ENCODE peak calls at places on chromosome 21, in ten cellular contexts. G is AG09309, D is HFF-Myc, O is fibroblast of lung, W is body of pancreas, C is GM06990, Z is pancreas, F is neural progenitor cell, H is left lung, L is AG04450. I is an unnamed sample.

GRCh38 chr21:42314616-42315295 is 453 bp downstream of the TFF3 start:
- DNase-seq in G (no peak), D (no peak), O (no peak), W (no peak), C (no peak), Z (no peak), F (no peak), H (no peak), L (no peak), I (no peak)

GRCh38 chr21:26405071-26405470 is 168.0 kb downstream of the CYYR1 start:
- DNase-seq in G (no peak), D (no peak), O (peak), W (no peak), C (no peak), Z (no peak), F (no peak), H (no peak), L (no peak), I (peak)

GRCh38 chr21:41350436-41351155 is 11.2 kb upstream of the MX2 start:
- DNase-seq in G (no peak), D (no peak), O (no peak), W (no peak), C (no peak), Z (no peak), F (no peak), H (no peak), L (no peak), I (no peak)

GRCh38 chr21:29130234-29130993 is at the start of gene MAP3K7CL:
- DNase-seq in G (peak), D (peak), O (peak), W (peak), C (no peak), Z (no peak), F (no peak), H (no peak), L (peak), I (peak)

GRCh38 chr21:41856572-41856971 is 22.6 kb downstream of the PRDM15 start:
- DNase-seq in G (no peak), D (no peak), O (no peak), W (no peak), C (no peak), Z (no peak), F (no peak), H (no peak), L (no peak), I (no peak)

GRCh38 chr21:35026617-35027557 is 22.2 kb downstream of the RUNX1 start:
- DNase-seq in G (no peak), D (no peak), O (peak), W (no peak), C (peak), Z (no peak), F (peak), H (peak), L (no peak), I (peak)

GRCh38 chr21:42258150-42258884 is 39.4 kb downstream of the ABCG1 start:
- DNase-seq in G (no peak), D (peak), O (peak), W (peak), C (peak), Z (peak), F (peak), H (peak), L (no peak), I (peak)

GRCh38 chr21:43726686-43727570 is 8.0 kb downstream of the PDXK start:
- DNase-seq in G (no peak), D (no peak), O (no peak), W (no peak), C (no peak), Z (peak), F (no peak), H (no peak), L (no peak), I (no peak)

GRCh38 chr21:36385909-36386642 is 884 bp downstream of the CHAF1B start:
- DNase-seq in G (no peak), D (no peak), O (peak), W (no peak), C (peak), Z (no peak), F (peak), H (no peak), L (no peak), I (peak)
- H3K4me3 ChIP-seq in G (peak), D (peak), O (peak), W (peak), C (peak), Z (peak), F (peak), H (peak), L (peak), I (peak)

GRCh38 chr21:27464643-27465042 is 497.8 kb upstream of the ADAMTS5 start:
- DNase-seq in G (no peak), D (no peak), O (no peak), W (no peak), C (no peak), Z (no peak), F (no peak), H (no peak), L (no peak), I (no peak)

GRCh38 chr21:27462786-27463185 is 495.9 kb upstream of the ADAMTS5 start:
- DNase-seq in G (no peak), D (no peak), O (no peak), W (no peak), C (no peak), Z (no peak), F (no peak), H (no peak), L (no peak), I (no peak)

DNA sequence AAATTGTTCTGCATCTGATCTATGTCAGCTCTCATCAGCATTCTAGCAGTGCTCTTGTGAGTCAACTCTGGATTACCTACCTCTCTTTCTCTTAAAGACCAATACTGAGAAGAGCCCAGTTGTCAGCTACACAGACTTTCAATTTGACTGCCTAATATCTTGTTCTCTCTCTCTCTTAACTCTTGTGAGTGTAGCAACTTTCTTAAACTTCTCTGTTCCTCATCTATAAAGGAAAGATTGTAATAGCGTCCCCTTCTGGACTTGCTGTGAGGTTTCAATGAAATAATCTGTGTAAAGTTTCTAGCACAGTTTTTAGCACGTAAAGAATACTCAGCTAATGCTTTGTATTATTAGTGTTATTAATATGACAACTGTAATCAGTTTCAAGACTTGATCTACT is 499.3 kb upstream of the ADAMTS5 start:
- DNase-seq in G (no peak), D (no peak), O (no peak), W (no peak), C (no peak), Z (no peak), F (no peak), H (no peak), L (no peak), I (no peak)
- TF ChIP-seq CTCF in G (no peak), D (no peak), O (no peak), W (no peak), C (no peak), Z (no peak), F (peak), H (no peak), L (no peak), I (peak)

GRCh38 chr21:33924079-33924765 is 8.6 kb upstream of the ATP5PO start:
- DNase-seq in G (peak), D (peak), O (peak), W (peak), C (peak), Z (peak), F (peak), H (peak), L (peak), I (peak)
- H3K4me3 ChIP-seq in G (no peak), D (no peak), O (no peak), W (no peak), C (no peak), Z (no peak), F (no peak), H (no peak), L (no peak), I (no peak)

DNA sequence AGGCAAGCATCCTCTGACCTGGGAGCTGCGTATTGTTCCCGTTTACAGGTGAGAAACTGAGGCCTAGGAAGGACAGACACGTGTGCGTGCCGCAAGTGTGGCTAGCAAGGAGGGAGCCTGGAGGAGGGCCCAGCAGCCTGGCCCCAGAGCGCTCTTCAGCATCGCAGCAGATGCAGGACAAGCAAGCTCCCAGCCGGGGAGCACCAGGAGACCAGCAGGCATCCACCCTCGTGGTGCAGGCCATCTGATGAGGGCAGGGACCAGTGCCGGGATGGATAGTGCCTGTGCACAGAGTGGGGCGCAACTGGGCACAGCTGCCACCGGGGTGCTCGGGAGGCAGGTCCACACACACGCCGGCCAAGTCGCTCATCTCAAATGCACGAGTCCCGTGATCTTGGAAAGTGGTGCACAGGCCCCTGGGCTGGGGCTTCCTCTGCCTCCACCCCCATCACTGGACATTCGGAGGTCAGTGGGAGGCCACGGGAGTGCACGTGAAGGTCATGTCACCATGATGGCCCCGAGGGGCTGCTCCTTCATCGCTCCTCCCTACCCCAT is 55.1 kb downstream of the COL18A1 start:
- DNase-seq in G (no peak), D (no peak), O (no peak), W (no peak), C (no peak), Z (no peak), F (no peak), H (peak), L (no peak), I (no peak)
- TF ChIP-seq CTCF in G (no peak), D (no peak), O (no peak), W (no peak), C (no peak), Z (no peak), F (no peak), H (no peak), L (no peak), I (no peak)

DNA sequence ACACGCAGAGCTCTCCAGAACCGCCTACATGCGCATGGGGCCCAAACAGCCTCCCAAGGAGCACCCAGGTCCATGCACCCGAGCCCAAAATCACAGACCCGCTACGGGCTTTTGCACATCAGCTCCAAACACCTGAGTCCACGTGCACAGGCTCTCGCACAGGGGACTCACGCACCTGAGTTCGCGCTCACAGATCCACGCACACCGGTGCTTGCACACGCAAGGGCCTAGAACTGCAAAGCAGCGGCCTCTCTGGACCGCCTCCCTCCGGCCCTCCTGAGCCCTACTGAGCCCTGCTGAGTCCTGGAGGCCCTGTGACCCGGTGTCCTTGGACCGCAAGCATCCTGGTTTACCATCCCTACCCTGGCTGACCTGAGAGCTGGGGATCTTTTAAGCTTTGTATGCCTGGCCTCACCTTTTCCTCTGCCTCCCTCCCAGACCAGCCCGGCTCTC is 8.3 kb downstream of the OLIG2 start:
- DNase-seq in G (no peak), D (no peak), O (no peak), W (no peak), C (no peak), Z (no peak), F (no peak), H (no peak), L (no peak), I (no peak)
- H3K4me3 ChIP-seq in G (no peak), D (no peak), O (no peak), W (no peak), C (no peak), Z (no peak), F (peak), H (no peak), L (no peak), I (no peak)

GRCh38 chr21:17269760-17270159 is 243.1 kb upstream of the CXADR start:
- DNase-seq in G (no peak), D (no peak), O (no peak), W (no peak), C (no peak), Z (no peak), F (no peak), H (no peak), L (no peak), I (no peak)

GRCh38 chr21:17270234-17270633 is 242.6 kb upstream of the CXADR start:
- DNase-seq in G (peak), D (peak), O (peak), W (no peak), C (no peak), Z (no peak), F (peak), H (no peak), L (peak), I (peak)
- TF ChIP-seq CTCF in G (no peak), D (no peak), O (no peak), W (peak), C (no peak), Z (no peak), F (peak), H (no peak), L (peak), I (peak)

I was measured in fibroblast of pulmonary artery.